ENCODE peak calls at places on chromosomes 6 and 20, in eight cellular contexts. Q is neural crest cell; T is left ventricle myocardium inferior; R is IMR-90; P is lower leg skin; O is activated CD8-positive, alpha-beta T cell treated with anti-CD3 and anti-CD28 coated beads for 36 hours; I is SK-N-SH; F is GM23338. U is an unnamed sample.

GRCh38 chr6:158770533-158770932 is 48.6 kb downstream of the EZR start:
- DNase-seq in Q (no peak), T (peak), R (no peak), P (no peak), O (peak), I (no peak), F (no peak), U (no peak)

GRCh38 chr20:49313271-49313670 is 35.4 kb upstream of the ZNFX1 start:
- DNase-seq in Q (no peak), T (no peak), R (no peak), P (no peak), O (no peak), I (no peak), F (no peak), U (no peak)

GRCh38 chr6:73394577-73395354 is at the start of gene DDX43:
- DNase-seq in Q (no peak), T (peak), R (no peak), P (peak), O (peak), I (peak), F (peak), U (peak)

GRCh38 chr6:21278078-21278790 is 315.3 kb upstream of the SOX4 start:
- DNase-seq in Q (no peak), T (peak), R (no peak), P (no peak), O (no peak), I (no peak), F (no peak), U (peak)

GRCh38 chr6:131823276-131823902 is 15.6 kb downstream of the ENPP1 start:
- DNase-seq in Q (no peak), T (no peak), R (peak), P (no peak), O (no peak), I (no peak), F (no peak), U (peak)

GRCh38 chr6:108948252-108948651 is 100.0 kb downstream of the ARMC2 start:
- DNase-seq in Q (no peak), T (no peak), R (no peak), P (no peak), O (no peak), I (peak), F (no peak), U (no peak)

GRCh38 chr6:100892693-100893092 is 11.6 kb upstream of the ASCC3 start:
- DNase-seq in Q (no peak), T (no peak), R (no peak), P (no peak), O (no peak), I (peak), F (peak), U (peak)

GRCh38 chr20:400451-401275 is 7.4 kb upstream of the RBCK1 start:
- DNase-seq in Q (no peak), T (no peak), R (no peak), P (no peak), O (no peak), I (peak), F (peak), U (no peak)

GRCh38 chr20:24236204-24236603 is 233.2 kb upstream of the SYNDIG1 start:
- DNase-seq in Q (no peak), T (no peak), R (no peak), P (no peak), O (no peak), I (no peak), F (no peak), U (peak)

GRCh38 chr20:19935842-19936241 is 81.3 kb upstream of the NAA20 start:
- DNase-seq in Q (no peak), T (no peak), R (no peak), P (peak), O (no peak), I (no peak), F (peak), U (peak)

GRCh38 chr6:30720738-30721197 is 616 bp downstream of the TUBB start:
- DNase-seq in Q (peak), T (peak), R (peak), P (peak), O (peak), I (peak), F (peak), U (peak)

GRCh38 chr6:30719356-30719755 is 796 bp upstream of the TUBB start:
- DNase-seq in Q (no peak), T (no peak), R (no peak), P (no peak), O (no peak), I (no peak), F (peak), U (no peak)

GRCh38 chr6:30722280-30723112 is 2.3 kb downstream of the TUBB start:
- DNase-seq in Q (peak), T (peak), R (peak), P (peak), O (peak), I (peak), F (peak), U (peak)

GRCh38 chr6:30719791-30720737 is at the start of gene TUBB:
- DNase-seq in Q (peak), T (peak), R (peak), P (peak), O (peak), I (peak), F (peak), U (peak)

DNA sequence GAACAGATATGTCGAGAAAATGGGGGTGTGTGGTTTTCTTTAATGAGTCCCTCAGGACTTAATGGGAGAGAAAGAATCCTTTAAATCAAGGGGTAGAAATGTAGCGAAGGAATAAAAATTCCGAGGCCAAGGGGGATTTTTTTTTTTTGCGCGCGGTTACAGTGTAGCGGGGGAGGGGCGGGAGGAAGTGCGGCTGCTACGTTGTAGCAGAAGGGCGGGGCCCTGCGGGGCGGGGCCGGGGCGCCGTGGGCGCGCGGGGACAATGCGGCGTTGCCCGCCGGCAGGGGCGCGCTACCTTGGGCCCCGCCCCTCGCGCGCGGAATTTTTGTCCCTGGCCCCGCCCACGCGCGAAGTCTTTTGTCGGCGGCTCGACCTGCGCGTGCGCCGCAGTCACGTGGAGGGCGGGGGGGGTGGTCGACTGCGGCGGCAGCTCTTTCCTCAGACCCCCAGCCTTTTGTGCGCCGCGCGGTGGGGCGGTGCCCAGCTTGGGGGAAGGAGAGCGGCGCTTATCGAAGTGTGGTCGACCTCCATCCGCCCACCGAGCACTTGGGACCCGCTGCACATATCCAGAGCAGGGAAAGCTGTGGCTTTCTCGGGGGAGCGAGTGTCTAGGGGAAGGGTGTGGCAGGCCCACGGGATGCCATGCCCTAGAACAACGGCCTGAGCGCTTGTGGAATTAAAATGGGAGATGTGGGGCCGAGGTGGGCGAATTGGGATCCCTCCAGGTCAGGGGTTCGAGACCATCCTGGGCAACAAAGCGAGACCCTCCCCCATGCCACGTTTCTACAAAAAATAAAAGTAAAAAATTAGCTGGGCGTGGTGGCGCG is 1.3 kb downstream of the TUBB start:
- DNase-seq in Q (peak), T (peak), R (peak), P (peak), O (peak), I (peak), F (peak), U (peak)
- TF ChIP-seq CTCF in Q (peak), T (peak), R (peak), P (peak), O (no peak), I (peak), F (no peak), U (no peak)

DNA sequence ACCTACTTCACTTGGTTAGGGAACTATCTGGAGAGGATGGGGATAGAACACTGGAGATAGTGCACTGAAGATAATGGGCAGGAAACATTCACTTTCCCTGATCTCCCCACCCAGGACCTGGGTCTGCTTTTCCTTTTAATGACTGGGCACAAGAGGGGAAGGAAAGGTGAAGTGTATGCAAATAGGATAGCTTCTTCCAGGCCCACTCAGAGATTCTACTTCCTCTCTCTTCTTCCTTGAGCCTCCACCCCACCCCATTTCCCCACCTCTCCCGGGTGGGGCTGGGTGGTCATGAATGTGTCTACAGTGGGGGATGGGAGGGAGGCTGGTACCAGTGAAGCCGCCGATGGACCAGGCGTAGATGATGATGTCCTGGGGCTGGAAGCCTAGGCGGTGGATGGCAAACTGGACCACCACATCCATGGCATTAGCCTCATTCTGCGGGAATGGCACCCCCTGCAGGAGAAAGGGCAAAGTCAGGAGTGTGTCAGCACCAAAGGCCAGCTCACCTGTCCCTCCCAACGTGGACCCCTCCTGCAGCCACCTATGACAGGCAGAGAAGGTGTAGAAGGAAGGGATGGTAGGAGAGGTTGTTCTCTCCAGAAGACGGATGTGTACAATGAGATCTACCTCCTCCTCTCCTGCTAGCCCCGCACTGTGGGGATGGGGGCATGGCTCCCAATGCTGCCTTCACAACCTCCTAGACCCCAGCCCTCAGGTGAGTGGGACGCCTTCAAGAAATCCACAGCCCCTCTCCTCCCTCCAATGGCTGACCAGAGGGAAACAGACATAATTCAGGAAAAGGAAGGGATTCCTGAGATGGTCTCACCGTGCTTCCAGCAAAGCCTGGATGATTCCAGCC is 8.6 kb upstream of the LY6G5C start:
- DNase-seq in Q (no peak), T (no peak), R (no peak), P (no peak), O (peak), I (peak), F (peak), U (no peak)
- TF ChIP-seq CTCF in Q (peak), T (peak), R (peak), P (no peak), O (no peak), I (peak), F (peak), U (peak)

GRCh38 chr6:55993418-55993817 is 118.0 kb upstream of the BMP5 start:
- DNase-seq in Q (no peak), T (no peak), R (no peak), P (no peak), O (no peak), I (no peak), F (no peak), U (no peak)
- TF ChIP-seq CTCF in Q (no peak), T (no peak), R (no peak), P (no peak), O (no peak), I (no peak), F (no peak), U (no peak)

GRCh38 chr6:136923116-136923953 is 1.2 kb downstream of the SLC35D3 start:
- DNase-seq in Q (no peak), T (no peak), R (no peak), P (no peak), O (peak), I (peak), F (peak), U (no peak)

GRCh38 chr6:136926383-136926782 is 4.3 kb downstream of the SLC35D3 start:
- DNase-seq in Q (no peak), T (no peak), R (no peak), P (no peak), O (no peak), I (no peak), F (no peak), U (no peak)

GRCh38 chr6:136930528-136930927 is 8.4 kb downstream of the SLC35D3 start:
- DNase-seq in Q (no peak), T (no peak), R (no peak), P (no peak), O (no peak), I (no peak), F (no peak), U (no peak)

GRCh38 chr6:136923954-136924291 is 1.8 kb downstream of the SLC35D3 start:
- DNase-seq in Q (no peak), T (no peak), R (no peak), P (no peak), O (no peak), I (peak), F (no peak), U (no peak)

GRCh38 chr6:136927313-136927712 is 5.2 kb downstream of the SLC35D3 start:
- DNase-seq in Q (no peak), T (no peak), R (peak), P (no peak), O (peak), I (peak), F (peak), U (no peak)
- TF ChIP-seq CTCF in Q (peak), T (peak), R (peak), P (no peak), O (peak), I (peak), F (peak), U (peak)

GRCh38 chr20:37755665-37756064 is 61.8 kb downstream of the CTNNBL1 start:
- DNase-seq in Q (no peak), T (peak), R (no peak), P (no peak), O (no peak), I (peak), F (no peak), U (peak)
- TF ChIP-seq CTCF in Q (peak), T (peak), R (no peak), P (no peak), O (no peak), I (no peak), F (no peak), U (peak)

DNA sequence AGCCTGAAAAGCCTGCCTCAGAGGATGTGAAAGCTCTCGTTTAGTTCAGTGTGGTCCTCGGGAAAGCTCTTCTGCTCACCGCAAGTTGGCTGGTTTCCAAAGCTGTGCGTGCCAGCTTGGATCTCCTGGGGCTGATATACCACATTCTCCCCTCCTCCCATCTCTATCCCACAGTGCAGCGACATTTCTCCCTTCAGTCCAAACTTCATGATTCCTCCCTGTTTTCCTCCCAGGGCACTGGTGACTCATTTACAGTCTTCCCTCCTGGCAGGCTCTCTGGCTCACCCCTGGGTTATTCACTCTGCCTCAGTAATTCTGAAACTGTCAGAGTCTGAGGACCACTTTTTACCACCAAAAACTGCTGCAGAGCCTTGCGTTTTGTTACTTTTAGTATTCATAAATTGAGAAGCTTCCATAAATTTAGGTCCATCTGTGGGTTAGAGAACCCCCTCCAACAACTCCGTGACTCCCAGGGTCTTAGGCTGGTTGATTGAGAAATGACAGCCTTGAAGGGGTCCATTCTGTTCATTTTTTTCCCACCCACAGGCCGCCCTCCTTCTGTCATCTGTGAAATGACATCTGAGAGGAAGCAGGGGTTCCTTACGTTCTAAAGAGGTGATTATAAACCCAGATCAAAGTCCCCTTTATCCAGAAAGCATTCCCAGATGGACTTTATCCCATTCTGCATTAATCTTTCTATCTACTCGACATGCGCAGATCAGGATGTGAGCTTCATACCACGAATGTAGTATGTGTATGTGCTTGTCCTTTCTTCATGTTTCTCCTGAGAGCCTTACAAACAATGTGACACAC is 6.1 kb downstream of the TRIM10 start:
- DNase-seq in Q (no peak), T (no peak), R (peak), P (no peak), O (no peak), I (no peak), F (no peak), U (peak)
- TF ChIP-seq CTCF in Q (no peak), T (no peak), R (no peak), P (no peak), O (no peak), I (no peak), F (no peak), U (no peak)

GRCh38 chr20:45100563-45101245 is at the start of gene KCNS1:
- DNase-seq in Q (peak), T (no peak), R (no peak), P (no peak), O (no peak), I (peak), F (peak), U (no peak)
- TF ChIP-seq CTCF in Q (no peak), T (no peak), R (no peak), P (no peak), O (no peak), I (no peak), F (no peak), U (no peak)

DNA sequence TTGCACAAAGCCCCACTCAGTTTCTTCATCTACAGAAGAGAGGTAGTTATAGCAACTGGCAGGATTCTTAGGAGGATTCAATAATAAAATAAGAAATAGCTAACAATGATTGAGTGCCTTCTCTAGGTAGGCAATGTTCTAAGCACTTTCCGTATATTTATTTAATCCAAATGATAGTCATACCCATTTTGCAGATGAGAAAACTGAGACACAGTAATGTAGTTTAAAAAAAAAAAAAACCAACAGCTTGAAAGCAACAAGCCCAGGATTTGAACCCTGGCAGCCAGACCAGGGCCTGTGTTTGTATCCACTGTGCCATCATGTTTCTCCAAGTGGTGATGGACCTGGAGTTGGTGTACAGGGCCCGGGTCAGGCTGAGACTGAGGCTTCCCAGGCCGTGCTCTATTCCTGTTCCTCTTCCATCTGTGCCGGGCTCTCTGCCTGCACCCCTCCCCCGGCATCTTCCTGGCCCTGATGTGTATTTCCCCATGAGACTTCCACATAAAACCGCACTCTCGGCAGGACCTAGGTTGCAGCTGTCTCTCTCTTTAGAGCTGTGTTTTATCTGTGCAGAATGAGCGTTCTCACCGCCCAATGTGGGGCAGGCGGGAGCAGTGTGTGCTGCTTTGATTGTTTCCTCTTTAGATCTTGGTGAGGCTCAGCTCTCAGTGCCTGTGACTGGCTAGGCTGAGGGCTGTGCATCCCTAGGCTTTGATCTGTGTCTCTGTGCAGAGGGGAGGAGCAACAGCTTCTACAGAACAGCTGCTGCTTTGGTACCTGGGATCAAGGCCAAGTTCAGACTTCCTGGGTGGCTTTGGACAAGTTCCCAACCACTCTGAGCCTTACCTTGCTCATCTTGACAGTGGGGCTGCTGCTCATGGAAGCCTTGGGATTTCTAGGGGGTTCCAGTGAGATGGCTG is 49.5 kb downstream of the TOX2 start:
- DNase-seq in Q (no peak), T (peak), R (peak), P (peak), O (peak), I (no peak), F (no peak), U (peak)
- TF ChIP-seq CTCF in Q (no peak), T (no peak), R (no peak), P (no peak), O (no peak), I (no peak), F (no peak), U (no peak)

GRCh38 chr6:141077355-141078333 is 1055.1 kb upstream of the GJE1 start:
- DNase-seq in Q (peak), T (no peak), R (no peak), P (no peak), O (peak), I (peak), F (peak), U (no peak)
- TF ChIP-seq CTCF in Q (peak), T (peak), R (peak), P (no peak), O (no peak), I (peak), F (peak), U (no peak)